ENCODE peak calls at places on chromosomes 11 and 22, in four cellular contexts. P, R, K and X are unnamed samples. For H3K27me3 and H3K36me3, the result is how much of the 10 kb centered on the place peaks cover.

GRCh38 chr11:59779487-59779886 is 24.3 kb downstream of the STX3 start:
- DNase-seq in K (no peak), P (no peak), R (no peak), X (no peak)

GRCh38 chr22:37569009-37569920 is 9.0 kb downstream of the CDC42EP1 start:
- DNase-seq in K (no peak), R (peak), P (no peak), X (no peak)

GRCh38 chr22:39475902-39476301 is 19.1 kb downstream of the MGAT3 start:
- DNase-seq in K (no peak), R (no peak), P (no peak), X (no peak)

GRCh38 chr11:103364687-103365086 is 255.5 kb downstream of the DYNC2H1 start:
- DNase-seq in R (no peak), P (no peak), K (no peak), X (peak)

GRCh38 chr11:6353367-6353987 is 33.2 kb upstream of the CAVIN3 start:
- DNase-seq in P (peak), R (peak), K (peak), X (peak)

GRCh38 chr22:25453557-25453956 is 110.9 kb upstream of the GRK3 start:
- DNase-seq in P (no peak), K (no peak), R (no peak), X (no peak)

GRCh38 chr11:68127791-68128681 is 6.8 kb upstream of the CHKA start:
- DNase-seq in P (no peak), R (no peak), K (no peak), X (peak)

GRCh38 chr11:69308936-69309799 is 15.2 kb downstream of the MYEOV start:
- DNase-seq in K (no peak), P (no peak), R (no peak), X (no peak)

GRCh38 chr11:45158210-45158644 is 11.8 kb downstream of the PRDM11 start:
- DNase-seq in P (no peak), K (no peak), R (no peak), X (no peak)

GRCh38 chr11:33633251-33634003 is 67.2 kb downstream of the C11orf91 start:
- DNase-seq in K (no peak), P (no peak), R (no peak), X (peak)

GRCh38 chr11:55726715-55727324 is 46.4 kb upstream of the OR5D13 start:
- DNase-seq in K (no peak), R (no peak), P (no peak), X (no peak)

GRCh38 chr11:64796757-64797541 is 6.1 kb downstream of the MAP4K2 start:
- DNase-seq in P (no peak), R (no peak), K (no peak), X (no peak)

GRCh38 chr11:120350637-120351036 is 14.4 kb downstream of the ARHGEF12 start:
- DNase-seq in K (no peak), R (no peak), P (no peak), X (no peak)

GRCh38 chr22:42560781-42561180 is 7.0 kb downstream of the SERHL2 start:
- DNase-seq in P (no peak), K (no peak), R (no peak), X (no peak)

GRCh38 chr11:87437844-87438223 is 400.1 kb downstream of the TMEM135 start:
- DNase-seq in R (no peak), P (no peak), K (no peak), X (no peak)

GRCh38 chr11:44842219-44842618 is 108.5 kb downstream of the TP53I11 start:
- DNase-seq in K (no peak), P (no peak), R (no peak), X (peak)

GRCh38 chr11:2314525-2315394 is 12.9 kb downstream of the TSPAN32 start:
- DNase-seq in R (peak), P (peak), K (no peak), X (peak)

GRCh38 chr11:102252339-102252891 is 64.9 kb upstream of the BIRC3 start:
- DNase-seq in R (no peak), P (no peak), K (no peak), X (no peak)

GRCh38 chr11:13354335-13354734 is 76.7 kb downstream of the BMAL1 start:
- DNase-seq in R (no peak), P (no peak), K (no peak), X (no peak)

GRCh38 chr11:67277231-67277961 is 11.1 kb downstream of the GRK2 start:
- DNase-seq in P (peak), R (peak), K (peak), X (peak)

GRCh38 chr11:64971421-64972233 is at the start of gene MAJIN:
- DNase-seq in R (peak), P (no peak), K (peak), X (no peak)

GRCh38 chr11:108663154-108663877 is 1.6 kb upstream of the DDX10 start:
- DNase-seq in P (no peak), K (no peak), R (no peak), X (no peak)

GRCh38 chr11:27039873-27040272 is 742 bp upstream of the BBOX1 start:
- DNase-seq in R (no peak), P (no peak), K (no peak), X (no peak)

GRCh38 chr22:45045219-45045618 is 35.4 kb upstream of the PHF21B start:
- DNase-seq in R (no peak), P (no peak), K (no peak), X (no peak)
- H3K27me3 ChIP-seq in R (under half), P (under half), K (under half), X (under half)

GRCh38 chr11:118001494-118001971 is 15.3 kb downstream of the IL10RA start:
- DNase-seq in R (no peak), K (no peak), P (no peak), X (no peak)

GRCh38 chr11:118000850-118001228 is 14.6 kb downstream of the IL10RA start:
- DNase-seq in K (no peak), P (no peak), R (no peak), X (no peak)

GRCh38 chr11:117999354-117999993 is 13.3 kb downstream of the IL10RA start:
- DNase-seq in R (no peak), K (no peak), P (no peak), X (no peak)

GRCh38 chr11:117998664-117999353 is 12.6 kb downstream of the IL10RA start:
- DNase-seq in K (no peak), P (no peak), R (no peak), X (no peak)

DNA sequence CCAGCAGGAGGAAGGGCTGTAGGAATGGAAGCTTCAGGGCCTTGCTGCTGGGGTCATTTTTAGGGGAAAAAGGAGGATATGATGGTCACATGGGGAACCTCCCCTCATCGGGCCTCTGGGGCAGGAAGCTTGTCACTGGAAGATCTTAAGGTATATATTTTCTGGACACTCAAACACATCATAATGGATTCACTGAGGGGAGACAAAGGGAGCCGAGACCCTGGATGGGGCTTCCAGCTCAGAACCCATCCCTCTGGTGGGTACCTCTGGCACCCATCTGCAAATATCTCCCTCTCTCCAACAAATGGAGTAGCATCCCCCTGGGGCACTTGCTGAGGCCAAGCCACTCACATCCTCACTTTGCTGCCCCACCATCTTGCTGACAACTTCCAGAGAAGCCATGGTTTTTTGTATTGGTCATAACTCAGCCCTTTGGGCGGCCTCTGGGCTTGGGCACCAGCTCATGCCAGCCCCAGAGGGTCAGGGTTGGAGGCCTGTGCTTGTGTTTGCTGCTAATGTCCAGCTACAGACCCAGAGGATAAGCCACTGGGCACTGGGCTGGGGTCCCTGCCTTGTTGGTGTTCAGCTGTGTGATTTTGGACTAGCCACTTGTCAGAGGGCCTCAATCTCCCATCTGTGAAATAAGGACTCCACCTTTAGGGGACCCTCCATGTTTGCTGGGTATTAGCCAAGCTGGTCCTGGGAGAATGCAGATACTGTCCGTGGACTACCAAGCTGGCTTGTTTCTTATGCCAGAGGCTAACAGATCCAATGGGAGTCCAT is 14.1 kb downstream of the IL10RA start:
- DNase-seq in R (no peak), P (no peak), K (no peak), X (no peak)
- H3K36me3 ChIP-seq in R (under half), P (under half), K (under half), X (under half)

GRCh38 chr22:21070690-21071615 is 25.2 kb downstream of the LRRC74B start:
- DNase-seq in K (no peak), P (no peak), R (no peak), X (no peak)

GRCh38 chr22:21067075-21067900 is 21.5 kb downstream of the LRRC74B start:
- DNase-seq in K (no peak), R (no peak), P (no peak), X (no peak)

GRCh38 chr22:21068681-21069276 is 23.0 kb downstream of the LRRC74B start:
- DNase-seq in K (no peak), P (no peak), R (no peak), X (no peak)

GRCh38 chr22:21067901-21068680 is 22.3 kb downstream of the LRRC74B start:
- DNase-seq in K (no peak), R (no peak), P (no peak), X (no peak)

GRCh38 chr22:21069375-21069774 is 23.6 kb downstream of the LRRC74B start:
- DNase-seq in R (no peak), K (no peak), P (no peak), X (no peak)
- H3K27me3 ChIP-seq in R (under half), K (under half), P (under half), X (under half)

DNA sequence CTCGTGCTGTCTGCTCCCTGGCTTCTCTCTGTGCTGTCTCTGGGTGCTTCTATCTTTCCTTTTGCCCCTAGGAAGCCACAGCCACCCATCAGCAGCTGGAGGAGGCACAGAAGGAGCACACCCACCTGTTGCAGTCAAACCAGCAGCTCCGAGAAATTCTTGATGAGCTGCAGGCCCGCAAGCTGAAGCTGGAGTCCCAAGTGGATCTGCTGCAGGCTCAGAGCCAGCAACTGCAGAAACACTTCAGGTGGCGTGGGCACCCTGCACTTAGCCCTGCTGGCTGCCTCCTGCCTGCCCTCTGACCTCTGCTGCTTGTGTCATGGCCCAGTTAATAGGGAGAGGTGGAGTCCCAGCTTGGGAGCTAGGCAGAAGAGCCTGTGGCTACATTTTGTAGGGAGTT is 67.8 kb downstream of the CEP164 start:
- DNase-seq in P (no peak), R (no peak), K (no peak), X (no peak)
- H3K36me3 ChIP-seq in P (under half), R (under half), K (under half), X (half or more)